ENCODE peak calls at places on chromosomes 4 and X, in six cellular contexts. Y is CD8-positive, alpha-beta memory T cell; Z is thyroid gland; R is right lobe of liver; N is heart right ventricle; W is K562. F is an unnamed sample.

GRCh38 chr4:1786544-1787362 is 6.3 kb upstream of the FGFR3 start:
- DNase-seq in W (no peak), Y (no peak), Z (no peak), N (no peak), R (no peak), F (no peak)

GRCh38 chr4:20085156-20085555 is 166.5 kb upstream of the SLIT2 start:
- DNase-seq in W (no peak), Y (no peak), R (no peak), N (no peak), Z (no peak), F (no peak)

GRCh38 chrX:74284391-74284952 is 19.5 kb upstream of the ZCCHC13 start:
- DNase-seq in W (no peak), Z (no peak), R (no peak), Y (no peak), N (no peak), F (no peak)

GRCh38 chr4:165060938-165061337 is 7.3 kb downstream of the TRIM75 start:
- DNase-seq in W (no peak), Y (no peak), N (no peak), R (no peak), Z (no peak), F (no peak)

GRCh38 chr4:147704846-147705245 is 20.9 kb upstream of the PRMT9 start:
- DNase-seq in W (no peak), N (no peak), Y (no peak), R (no peak), Z (no peak), F (no peak)

GRCh38 chrX:153674219-153674851 is 722 bp upstream of the PNCK start:
- DNase-seq in N (no peak), R (no peak), Y (no peak), Z (no peak), W (no peak), F (no peak)

GRCh38 chrX:51608766-51609165 is 9.9 kb downstream of the CENPVL3 start:
- DNase-seq in N (no peak), Y (no peak), R (no peak), W (no peak), Z (no peak), F (no peak)

GRCh38 chrX:115642304-115642703 is 81.3 kb downstream of the PLS3 start:
- DNase-seq in R (no peak), W (no peak), N (no peak), Z (no peak), Y (no peak), F (no peak)

GRCh38 chr4:186700746-186701145 is 22.9 kb downstream of the FAT1 start:
- DNase-seq in W (no peak), Y (no peak), Z (peak; percentile 23), R (no peak), N (peak; percentile 61), F (peak; percentile 71)

GRCh38 chrX:143094501-143095110 is 68.9 kb downstream of the SPANXN4 start:
- DNase-seq in Y (no peak), Z (no peak), W (no peak), R (no peak), N (no peak), F (no peak)

GRCh38 chr4:86670739-86671138 is 76.6 kb downstream of the PTPN13 start:
- DNase-seq in R (no peak), Y (no peak), N (no peak), Z (no peak), W (no peak), F (no peak)

GRCh38 chrX:1462596-1463251 is 10.0 kb upstream of the ASMTL start:
- DNase-seq in W (no peak), N (no peak), R (no peak), Z (no peak), Y (peak; percentile 91), F (peak; percentile 14)

GRCh38 chrX:70445197-70445656 is 592 bp downstream of the DLG3 start:
- DNase-seq in R (no peak), Z (no peak), W (no peak), Y (no peak), N (no peak), F (no peak)
- H3K4me3 ChIP-seq in R (no peak overlapping the region), Z (peak overlapping the region; percentile 6), W (no peak overlapping the region), Y (no peak overlapping the region), N (peak overlapping the region; percentile 29), F (peak overlapping the region; percentile 2)

GRCh38 chr4:39977489-39978377 is at the start of gene PDS5A:
- DNase-seq in Y (peak; percentile 91), N (peak; percentile 92), W (peak; percentile 96), R (peak; percentile 93), Z (peak; percentile 87), F (peak; percentile 85)
- H3K4me3 ChIP-seq in Y (peak within 1 kb of the TSS; percentile 78), N (peak within 1 kb of the TSS; percentile 93), W (peak within 1 kb of the TSS; percentile 92), R (peak within 1 kb of the TSS; percentile 99), Z (peak within 1 kb of the TSS; percentile 95), F (peak within 1 kb of the TSS; percentile 82)

GRCh38 chr4:88320780-88321373 is 36.5 kb upstream of the PPM1K start:
- DNase-seq in Y (no peak), Z (no peak), N (no peak), R (no peak), W (no peak), F (peak; percentile 15)
- H3K4me3 ChIP-seq in Y (peak overlapping the region; percentile 37), Z (no peak overlapping the region), N (no peak overlapping the region), R (no peak overlapping the region), W (no peak overlapping the region), F (no peak overlapping the region)

GRCh38 chrX:68695206-68695845 is 47.9 kb downstream of the STARD8 start:
- DNase-seq in W (no peak), Y (no peak), N (no peak), Z (no peak), R (no peak), F (no peak)
- H3K4me3 ChIP-seq in W (peak overlapping the region; percentile 62), Y (no peak overlapping the region), N (peak overlapping the region; percentile 66), Z (peak overlapping the region; percentile 12), R (peak overlapping the region; percentile 69), F (no peak overlapping the region)

DNA sequence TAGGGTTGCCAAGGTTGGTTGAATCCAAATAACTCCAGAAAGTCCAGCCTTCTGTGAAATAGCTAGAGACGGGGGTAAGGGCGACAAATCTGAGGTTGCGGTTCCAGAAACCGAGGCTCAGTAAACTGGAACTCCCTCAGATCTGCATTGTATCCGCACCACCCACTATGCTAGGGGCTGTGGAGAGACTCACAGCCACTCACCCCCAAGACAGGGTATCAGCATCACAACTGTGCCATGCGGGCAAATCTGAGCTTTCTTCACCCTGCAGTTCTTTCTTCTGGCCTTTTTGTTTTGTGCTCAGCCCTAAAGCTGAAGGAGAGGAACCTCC is 581 bp downstream of the CA5B start:
- DNase-seq in W (no peak), N (no peak), Y (peak; percentile 57), R (no peak), Z (no peak), F (no peak)
- H3K4me3 ChIP-seq in W (no peak overlapping the region), N (peak overlapping the region; percentile 67), Y (peak overlapping the region; percentile 86), R (peak overlapping the region; percentile 44), Z (peak overlapping the region; percentile 43), F (peak overlapping the region; percentile 61)

GRCh38 chrX:17579021-17579420 is 158.3 kb upstream of the SCML1 start:
- DNase-seq in Z (no peak), N (no peak), R (no peak), W (no peak), Y (no peak), F (no peak)
- H3K4me3 ChIP-seq in Z (no peak overlapping the region), N (no peak overlapping the region), R (no peak overlapping the region), W (no peak overlapping the region), Y (no peak overlapping the region), F (no peak overlapping the region)

DNA sequence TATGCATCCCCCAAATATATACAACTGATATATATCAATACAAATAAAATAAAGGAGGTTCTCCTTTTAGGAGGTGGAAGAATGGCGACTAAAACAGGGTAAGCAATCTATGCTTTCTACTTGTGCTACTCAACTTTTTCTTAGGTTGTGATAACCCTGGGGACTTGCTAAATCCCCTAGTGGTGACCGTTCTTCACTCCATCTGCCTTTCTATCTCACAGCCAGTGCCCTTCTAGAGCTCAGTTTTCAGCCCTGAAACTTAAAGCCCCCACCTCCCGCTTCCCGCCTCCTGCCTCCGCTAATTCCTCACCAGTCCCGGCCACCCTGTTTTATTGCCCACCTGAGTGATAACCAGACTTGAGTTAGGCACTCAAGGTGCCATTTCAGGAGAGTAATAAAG is 15.5 kb upstream of the ESX1 start:
- DNase-seq in N (no peak), W (no peak), R (no peak), Y (no peak), Z (no peak), F (no peak)
- H3K4me3 ChIP-seq in N (no peak overlapping the region), W (no peak overlapping the region), R (no peak overlapping the region), Y (no peak overlapping the region), Z (no peak overlapping the region), F (no peak overlapping the region)

GRCh38 chr4:40199999-40200880 is 3.4 kb downstream of the RHOH start:
- DNase-seq in Y (peak; percentile 81), W (no peak), N (no peak), Z (no peak), R (no peak), F (no peak)

GRCh38 chr4:40200881-40201797 is 4.3 kb downstream of the RHOH start:
- DNase-seq in R (no peak), N (no peak), Y (no peak), W (no peak), Z (no peak), F (no peak)

GRCh38 chr4:40197879-40198689 is 1.3 kb downstream of the RHOH start:
- DNase-seq in R (no peak), N (no peak), Z (no peak), Y (peak; percentile 56), W (no peak), F (no peak)

GRCh38 chr4:40196724-40197281 is at the start of gene RHOH:
- DNase-seq in Y (peak; percentile 90), W (no peak), Z (no peak), N (no peak), R (no peak), F (no peak)

DNA sequence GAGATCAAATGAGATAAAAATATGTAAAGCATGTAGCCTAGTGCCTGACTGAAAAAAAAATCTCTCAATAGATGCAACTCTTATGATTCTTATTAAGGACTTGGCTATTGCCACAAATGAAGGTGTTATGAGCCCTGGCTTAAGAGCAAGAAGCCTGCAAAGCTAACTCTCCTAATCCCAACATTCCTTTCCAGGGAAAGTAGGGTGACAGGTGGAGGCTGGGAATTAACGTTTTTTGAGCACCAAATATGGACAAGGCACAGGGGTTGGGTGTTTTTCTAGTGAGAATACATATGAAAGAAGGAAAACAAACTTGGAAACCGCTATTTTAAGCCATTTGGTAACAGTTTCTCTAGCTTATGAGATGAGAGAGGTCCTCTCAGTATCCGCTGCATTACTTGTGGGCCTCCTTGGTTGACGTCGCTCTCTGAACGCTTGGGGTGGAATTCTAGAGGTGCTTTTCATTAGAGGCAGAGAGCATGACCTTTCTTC is 2.4 kb downstream of the RHOH start:
- DNase-seq in Z (no peak), Y (no peak), N (no peak), R (no peak), W (no peak), F (no peak)
- H3K4me3 ChIP-seq in Z (no peak overlapping the region), Y (peak overlapping the region; percentile 93), N (peak overlapping the region; percentile 48), R (no peak overlapping the region), W (peak overlapping the region; percentile 50), F (no peak overlapping the region)

GRCh38 chr4:168817418-168817817 is 192.6 kb downstream of the CBR4 start:
- DNase-seq in R (no peak), Y (no peak), W (no peak), N (no peak), Z (no peak), F (no peak)
- H3K4me3 ChIP-seq in R (no peak overlapping the region), Y (no peak overlapping the region), W (no peak overlapping the region), N (no peak overlapping the region), Z (no peak overlapping the region), F (no peak overlapping the region)

GRCh38 chr4:3302786-3303444 is 10.1 kb downstream of the RGS12 start:
- DNase-seq in W (no peak), Z (peak; percentile 1), Y (no peak), N (no peak), R (peak; percentile 14), F (peak; percentile 9)
- H3K4me3 ChIP-seq in W (no peak overlapping the region), Z (no peak overlapping the region), Y (peak overlapping the region; percentile 62), N (no peak overlapping the region), R (no peak overlapping the region), F (no peak overlapping the region)